ENCODE peak calls at places on chromosomes 5 and 9, in four cellular contexts. L is fibroblast of villous mesenchyme, P is kidney epithelial cell, Z is Panc1. J is an unnamed sample.

GRCh38 chr9:108003551-108003950 is 514.0 kb upstream of the KLF4 start:
- DNase-seq in Z (no peak), P (no peak), L (no peak), J (no peak)

GRCh38 chr9:107693620-107694326 is 204.2 kb upstream of the KLF4 start:
- DNase-seq in Z (no peak), P (peak; percentile 43), L (peak; percentile 69), J (no peak)

GRCh38 chr9:22005083-22005699 is 3.9 kb downstream of the CDKN2B start:
- DNase-seq in L (no peak), Z (no peak), P (no peak), J (no peak)

GRCh38 chr5:72693546-72693945 is 122.9 kb upstream of the TNPO1 start:
- DNase-seq in P (no peak), Z (no peak), L (no peak), J (no peak)

GRCh38 chr5:14882658-14883580 is 11.3 kb upstream of the ANKH start:
- DNase-seq in L (no peak), P (no peak), Z (no peak), J (no peak)

GRCh38 chr5:178431777-178432155 is 158.4 kb downstream of the COL23A1 start:
- DNase-seq in P (peak; percentile 68), Z (no peak), L (no peak), J (no peak)

GRCh38 chr5:9686211-9686610 is 56.1 kb upstream of the TAS2R1 start:
- DNase-seq in P (peak; percentile 26), Z (no peak), L (peak; percentile 43), J (peak; percentile 24)

GRCh38 chr5:88942967-88943291 is 59.9 kb upstream of the MEF2C start:
- DNase-seq in P (no peak), L (no peak), Z (no peak), J (peak; percentile 48)

GRCh38 chr5:34571380-34572041 is 84.6 kb upstream of the RAI14 start:
- DNase-seq in Z (no peak), L (peak; percentile 70), P (peak; percentile 42), J (no peak)

GRCh38 chr5:59199868-59200267 is 617.0 kb downstream of the RAB3C start:
- DNase-seq in P (no peak), Z (no peak), L (no peak), J (no peak)

GRCh38 chr5:139649082-139649991 is 1.2 kb downstream of the CXXC5 start:
- DNase-seq in L (no peak), P (no peak), Z (no peak), J (no peak)

GRCh38 chr5:75274486-75274885 is 37.8 kb upstream of the ANKRD31 start:
- DNase-seq in Z (no peak), L (no peak), P (no peak), J (no peak)

GRCh38 chr9:2874001-2874750 is 30.3 kb upstream of the PUM3 start:
- DNase-seq in P (no peak), L (peak; percentile 6), Z (no peak), J (peak; percentile 9)

GRCh38 chr5:67617051-67617450 is 420.5 kb upstream of the CD180 start:
- DNase-seq in L (no peak), Z (no peak), P (no peak), J (no peak)

GRCh38 chr9:26391036-26391435 is 501.6 kb downstream of the CAAP1 start:
- DNase-seq in L (no peak), Z (no peak), P (no peak), J (no peak)

GRCh38 chr9:27131731-27132130 is 22.7 kb downstream of the TEK start:
- DNase-seq in L (peak; percentile 68), Z (no peak), P (no peak), J (no peak)

GRCh38 chr5:2113348-2114131 is 230.8 kb upstream of the IRX4 start:
- DNase-seq in L (no peak), Z (no peak), P (no peak), J (no peak)

GRCh38 chr9:21996438-21996837 is 1.8 kb downstream of the CDKN2B-AS1 start:
- DNase-seq in P (no peak), L (no peak), Z (no peak), J (no peak)

GRCh38 chr5:56314536-56314935 is 81.4 kb upstream of the ANKRD55 start:
- DNase-seq in P (no peak), Z (peak; percentile 30), L (peak; percentile 85), J (no peak)

GRCh38 chr9:71710856-71711255 is 57.5 kb downstream of the CEMIP2 start:
- DNase-seq in Z (no peak), P (no peak), L (no peak), J (no peak)

GRCh38 chr5:146409081-146409671 is 38.0 kb upstream of the TCERG1 start:
- DNase-seq in L (peak; percentile 27), P (peak; percentile 21), Z (no peak), J (peak; percentile 63)

GRCh38 chr5:167064199-167064811 is 1227.1 kb upstream of the WWC1 start:
- DNase-seq in Z (no peak), P (no peak), L (no peak), J (no peak)

GRCh38 chr5:35924122-35924949 is 14.1 kb downstream of the CAPSL start:
- DNase-seq in L (peak; percentile 34), P (no peak), Z (no peak), J (peak; percentile 63)

GRCh38 chr5:123444016-123444415 is 20.8 kb upstream of the CEP120 start:
- DNase-seq in P (no peak), Z (no peak), L (no peak), J (no peak)

GRCh38 chr5:40879163-40879942 is 29.9 kb upstream of the C7 start:
- DNase-seq in Z (peak; percentile 38), P (no peak), L (peak; percentile 38), J (peak; percentile 8)

GRCh38 chr5:151222769-151223446 is 984 bp downstream of the CCDC69 start:
- DNase-seq in L (no peak), P (no peak), Z (no peak), J (no peak)

GRCh38 chr5:137563646-137564474 is 64.7 kb upstream of the SPOCK1 start:
- DNase-seq in Z (no peak), L (peak; percentile 90), P (peak; percentile 86), J (peak; percentile 92)

GRCh38 chr5:55856511-55857246 is 5.5 kb downstream of the IL31RA start:
- DNase-seq in P (no peak), Z (no peak), L (no peak), J (no peak)

DNA sequence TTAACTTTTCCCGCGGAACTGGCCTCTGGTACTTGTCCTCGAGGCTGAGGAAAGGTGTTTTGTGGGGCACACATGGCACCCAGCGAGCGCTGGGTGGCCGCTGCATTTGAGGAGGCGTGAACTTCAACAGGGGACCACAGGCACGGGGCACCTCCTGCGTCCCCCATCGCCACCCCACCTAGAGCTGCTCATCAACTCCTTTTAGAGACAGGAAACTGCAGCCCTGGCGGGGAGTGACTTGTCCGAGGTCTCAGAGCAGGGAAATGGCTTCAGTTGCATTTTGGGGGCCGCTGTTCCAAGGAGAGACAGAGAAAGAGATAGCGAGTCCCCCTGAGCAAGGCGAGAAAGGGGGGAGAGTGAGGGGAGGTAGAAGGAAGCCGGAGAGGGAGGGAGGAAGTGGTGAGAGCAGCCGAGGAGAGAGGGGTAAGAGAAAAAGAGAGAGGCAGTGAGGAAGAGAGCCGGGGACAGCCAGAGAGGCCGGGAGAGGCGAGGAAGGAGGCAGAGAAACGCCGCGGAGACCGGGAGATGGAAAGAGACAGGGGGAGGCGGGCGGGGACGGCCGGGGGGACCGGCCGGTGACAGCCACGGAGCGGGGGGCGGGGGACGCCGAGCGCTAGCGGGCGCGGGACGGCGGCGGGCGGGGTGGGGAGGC is 12.5 kb upstream of the LHX2 start:
- DNase-seq in L (no peak), P (no peak), Z (no peak), J (no peak)
- H3K4me3 ChIP-seq in L (peak overlapping the region; percentile 27), P (no peak overlapping the region), Z (peak overlapping the region; percentile 21), J (no peak overlapping the region)

GRCh38 chr5:126695081-126695480 is 81.9 kb upstream of the LMNB1 start:
- DNase-seq in P (no peak), Z (no peak), L (no peak), J (no peak)
- TF ChIP-seq CTCF in P (no peak), Z (no peak), L (no peak), J (no peak)

GRCh38 chr9:136726118-136726517 is 13.7 kb downstream of the DIPK1B start:
- DNase-seq in L (no peak), P (no peak), Z (no peak), J (no peak)

GRCh38 chr9:136724772-136725171 is 12.4 kb downstream of the DIPK1B start:
- DNase-seq in Z (no peak), P (no peak), L (no peak), J (no peak)

GRCh38 chr9:136723989-136724388 is 11.6 kb downstream of the DIPK1B start:
- DNase-seq in L (no peak), Z (no peak), P (no peak), J (no peak)

GRCh38 chr9:136726631-136727191 is 14.3 kb downstream of the DIPK1B start:
- DNase-seq in L (peak; percentile 62), P (no peak), Z (peak; percentile 32), J (no peak)

DNA sequence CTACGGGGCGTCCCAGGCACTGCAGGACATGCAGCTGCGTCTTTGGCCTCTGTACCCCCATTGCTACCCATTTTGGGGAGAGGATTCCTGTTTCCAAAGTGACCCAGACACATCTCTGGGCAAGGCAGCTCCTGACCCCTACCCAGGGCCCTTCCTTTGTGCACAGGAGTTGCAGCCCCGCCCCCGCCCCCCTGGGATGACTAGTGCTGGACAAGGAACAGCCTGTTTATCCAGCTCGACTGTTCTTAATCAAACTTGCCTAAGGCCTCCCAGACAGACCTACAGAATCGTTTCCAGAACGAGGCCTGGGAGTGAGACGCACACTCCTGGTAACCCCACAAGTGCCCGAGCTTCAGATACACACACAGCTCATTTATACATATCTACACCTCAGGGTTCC is 13.2 kb downstream of the DIPK1B start:
- DNase-seq in P (no peak), L (peak; percentile 43), Z (no peak), J (no peak)
- H3K4me3 ChIP-seq in P (no peak overlapping the region), L (peak overlapping the region; percentile 95), Z (peak overlapping the region; percentile 96), J (no peak overlapping the region)

GRCh38 chr9:38136386-38136785 is 67.4 kb upstream of the SHB start:
- DNase-seq in Z (no peak), L (no peak), P (no peak), J (no peak)

GRCh38 chr9:38131729-38132128 is 62.7 kb upstream of the SHB start:
- DNase-seq in Z (no peak), L (no peak), P (no peak), J (no peak)

GRCh38 chr9:38134578-38134977 is 65.6 kb upstream of the SHB start:
- DNase-seq in P (no peak), L (no peak), Z (no peak), J (no peak)

GRCh38 chr9:38132956-38133355 is 63.9 kb upstream of the SHB start:
- DNase-seq in P (no peak), L (no peak), Z (no peak), J (no peak)

DNA sequence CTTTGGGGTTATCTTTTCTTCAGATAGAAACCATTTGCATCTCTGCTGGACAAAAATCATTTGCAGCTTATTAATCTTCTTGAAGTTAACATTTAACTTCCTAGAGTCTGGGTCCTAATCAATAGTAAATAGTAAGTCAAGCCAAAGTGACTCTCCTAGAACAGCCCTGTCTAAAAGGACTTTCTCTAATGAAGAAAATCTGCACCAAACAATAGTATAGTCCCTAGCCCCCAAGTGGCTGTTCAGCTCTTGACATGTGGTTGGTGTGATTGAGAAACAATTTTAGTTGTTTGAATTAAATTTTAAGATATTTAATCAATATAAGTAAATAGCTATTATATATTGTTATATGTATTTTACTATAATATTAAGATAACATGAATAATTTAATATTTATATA is 64.6 kb upstream of the SHB start:
- DNase-seq in L (no peak), Z (no peak), P (no peak), J (no peak)
- TF ChIP-seq CTCF in L (no peak), Z (no peak), P (no peak), J (peak; percentile 10)

GRCh38 chr9:110520120-110520701 is 59.3 kb downstream of the SVEP1 start:
- DNase-seq in Z (no peak), P (no peak), L (peak; percentile 92), J (no peak)
- H3K4me3 ChIP-seq in Z (no peak overlapping the region), P (no peak overlapping the region), L (no peak overlapping the region), J (no peak overlapping the region)

J was measured in astrocyte of the cerebellum.